ENCODE peak calls at places on chromosomes 3 and 15, in four cellular contexts. G is astrocyte, B is endothelial cell, Q is astrocyte of the spinal cord. O is an unnamed sample.

GRCh38 chr15:76333720-76334437 is 2.7 kb upstream of the ISL2 start:
- DNase-seq in G (no peak), B (no peak), Q (no peak), O (no peak)

GRCh38 chr3:36729204-36730056 is 34.9 kb downstream of the DCLK3 start:
- DNase-seq in G (peak), B (no peak), Q (peak), O (no peak)

GRCh38 chr15:59953392-59953883 is 50.7 kb upstream of the FOXB1 start:
- DNase-seq in G (no peak), B (no peak), Q (no peak), O (no peak)

GRCh38 chr3:94482686-94483085 is 419.8 kb downstream of the NSUN3 start:
- DNase-seq in G (no peak), B (no peak), Q (no peak), O (no peak)

GRCh38 chr3:82000773-82001172 is 239.3 kb upstream of the GBE1 start:
- DNase-seq in G (peak), B (no peak), Q (peak), O (no peak)

GRCh38 chr3:35079403-35079802 is 559.9 kb upstream of the ARPP21 start:
- DNase-seq in G (no peak), B (no peak), Q (no peak), O (no peak)

GRCh38 chr3:185549651-185550111 is 2.7 kb downstream of the LIPH start:
- DNase-seq in G (peak), B (no peak), Q (peak), O (no peak)

GRCh38 chr15:20361091-20361490 is 180.5 kb downstream of the GOLGA6L6 start:
- DNase-seq in G (no peak), B (no peak), Q (no peak), O (no peak)

GRCh38 chr15:58608129-58608590 is 141.3 kb downstream of the ADAM10 start:
- DNase-seq in G (peak), B (no peak), Q (peak), O (no peak)

DNA sequence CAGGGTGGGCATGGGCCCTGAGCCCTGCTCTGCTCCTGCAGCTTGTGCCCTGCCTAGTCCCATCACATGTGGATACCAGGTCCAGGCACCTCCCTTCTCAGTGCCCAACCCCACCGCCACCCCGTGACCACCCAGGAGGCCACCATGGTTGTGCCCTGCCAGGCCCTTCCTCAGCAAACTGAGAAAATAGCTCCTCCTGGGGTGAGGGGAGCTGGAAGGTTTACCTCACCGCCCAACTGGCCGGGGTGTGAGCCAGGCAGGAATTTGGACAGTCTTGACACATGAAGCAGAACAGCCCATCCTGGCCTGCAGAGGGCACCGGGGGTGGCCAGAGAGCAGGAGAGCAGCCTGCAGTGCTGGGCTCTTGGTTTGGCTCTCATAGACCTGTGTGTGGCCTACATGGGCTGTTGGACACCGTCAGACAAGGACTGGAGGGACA is 11.4 kb upstream of the C3orf22 start:
- DNase-seq in G (no peak), B (peak), Q (no peak), O (no peak)
- TF ChIP-seq CTCF in G (no peak), B (no peak), Q (no peak), O (no peak)

DNA sequence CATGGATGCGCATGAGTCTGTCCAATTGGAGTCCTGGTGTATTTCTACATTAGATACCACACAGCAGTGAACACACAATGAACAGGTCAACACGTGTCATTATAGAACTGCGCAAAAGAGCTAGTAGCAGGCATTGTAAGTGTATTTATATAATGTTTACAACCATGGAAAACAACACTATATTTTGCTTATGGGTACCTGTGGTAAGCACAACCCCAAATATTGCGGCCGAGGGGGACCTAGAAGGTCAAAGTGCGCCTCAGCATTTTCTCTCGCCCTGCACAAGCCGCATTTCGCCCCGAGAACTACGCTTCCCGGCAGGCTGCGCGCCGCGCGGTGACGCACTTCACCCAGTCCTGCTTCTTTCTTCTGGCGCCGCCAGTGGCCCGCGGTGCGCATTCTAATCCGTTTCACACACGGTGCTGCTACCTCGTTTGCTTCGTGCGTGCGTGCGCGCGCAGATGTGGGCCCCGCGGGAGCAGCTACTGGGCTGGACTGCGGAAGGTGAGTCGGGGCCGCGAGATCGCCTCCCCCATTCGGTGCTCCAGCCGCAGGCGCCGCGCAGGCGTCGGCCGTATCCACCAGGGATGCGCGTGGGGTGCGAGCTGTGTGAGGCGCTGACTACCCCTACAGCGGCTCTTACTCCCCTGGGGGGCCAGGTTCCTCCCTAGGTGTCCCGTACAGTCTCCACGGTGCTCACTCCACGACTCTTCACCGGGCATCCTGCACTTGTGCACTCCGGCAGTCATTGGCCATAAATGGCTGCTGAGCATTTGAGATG is at the start of gene ZNF589:
- DNase-seq in G (peak), B (peak), Q (peak), O (peak)
- TF ChIP-seq CTCF in G (peak), B (no peak), Q (peak), O (peak)

GRCh38 chr3:61269460-61269859 is 18.2 kb upstream of the FHIT start:
- DNase-seq in G (no peak), B (no peak), Q (no peak), O (no peak)

GRCh38 chr3:61264281-61264680 is 13.0 kb upstream of the FHIT start:
- DNase-seq in G (no peak), B (no peak), Q (no peak), O (no peak)

GRCh38 chr3:61268659-61269058 is 17.4 kb upstream of the FHIT start:
- DNase-seq in G (no peak), B (no peak), Q (no peak), O (no peak)
- TF ChIP-seq CTCF in G (no peak), B (no peak), Q (no peak), O (no peak)

DNA sequence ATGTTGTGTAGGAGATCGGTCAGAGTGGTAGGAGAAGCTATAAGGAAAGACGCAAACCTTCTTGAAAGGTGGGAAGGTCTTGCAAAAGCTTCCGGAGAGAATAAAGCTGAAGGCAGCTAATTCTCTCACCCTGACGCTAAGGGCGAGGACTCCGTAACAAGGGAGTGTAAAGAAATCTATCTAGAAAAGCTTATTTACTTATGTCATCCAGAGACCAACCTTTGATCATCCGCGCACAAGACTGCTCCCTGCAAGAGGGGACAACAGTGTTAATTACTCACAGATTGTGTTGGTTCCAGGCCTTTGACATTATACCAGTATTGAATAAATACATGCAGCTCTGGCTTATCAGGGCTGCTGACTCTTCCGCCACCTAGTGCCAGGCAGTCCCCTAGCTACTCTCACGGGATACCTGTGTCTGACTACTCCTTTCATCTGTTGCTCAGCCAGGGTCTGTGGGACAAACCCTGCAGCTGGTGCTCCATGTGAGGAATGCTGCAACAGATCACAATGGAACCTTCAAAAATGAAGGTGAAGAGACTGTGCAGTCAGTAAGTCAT is 211.7 kb downstream of the DTWD1 start:
- DNase-seq in G (no peak), B (no peak), Q (peak), O (no peak)
- TF ChIP-seq CTCF in G (peak), B (no peak), Q (peak), O (no peak)

GRCh38 chr15:83270176-83270575 is 14.3 kb downstream of the BNC1 start:
- DNase-seq in G (no peak), B (no peak), Q (no peak), O (no peak)
- TF ChIP-seq CTCF in G (no peak), B (no peak), Q (no peak), O (no peak)

GRCh38 chr3:10738688-10739372 is 77.2 kb upstream of the SLC6A11 start:
- DNase-seq in G (peak), B (peak), Q (peak), O (no peak)
- TF ChIP-seq CTCF in G (peak), B (peak), Q (peak), O (peak)

GRCh38 chr15:42591238-42591936 is 16.0 kb downstream of the STARD9 start:
- DNase-seq in G (peak), B (no peak), Q (peak), O (no peak)
- TF ChIP-seq CTCF in G (peak), B (no peak), Q (peak), O (peak)

GRCh38 chr3:182824957-182825356 is 31.7 kb downstream of the ATP11B start:
- DNase-seq in G (no peak), B (no peak), Q (no peak), O (no peak)

GRCh38 chr3:182829761-182830405 is 36.6 kb downstream of the ATP11B start:
- DNase-seq in G (no peak), B (no peak), Q (no peak), O (no peak)
- TF ChIP-seq CTCF in G (no peak), B (no peak), Q (no peak), O (no peak)

DNA sequence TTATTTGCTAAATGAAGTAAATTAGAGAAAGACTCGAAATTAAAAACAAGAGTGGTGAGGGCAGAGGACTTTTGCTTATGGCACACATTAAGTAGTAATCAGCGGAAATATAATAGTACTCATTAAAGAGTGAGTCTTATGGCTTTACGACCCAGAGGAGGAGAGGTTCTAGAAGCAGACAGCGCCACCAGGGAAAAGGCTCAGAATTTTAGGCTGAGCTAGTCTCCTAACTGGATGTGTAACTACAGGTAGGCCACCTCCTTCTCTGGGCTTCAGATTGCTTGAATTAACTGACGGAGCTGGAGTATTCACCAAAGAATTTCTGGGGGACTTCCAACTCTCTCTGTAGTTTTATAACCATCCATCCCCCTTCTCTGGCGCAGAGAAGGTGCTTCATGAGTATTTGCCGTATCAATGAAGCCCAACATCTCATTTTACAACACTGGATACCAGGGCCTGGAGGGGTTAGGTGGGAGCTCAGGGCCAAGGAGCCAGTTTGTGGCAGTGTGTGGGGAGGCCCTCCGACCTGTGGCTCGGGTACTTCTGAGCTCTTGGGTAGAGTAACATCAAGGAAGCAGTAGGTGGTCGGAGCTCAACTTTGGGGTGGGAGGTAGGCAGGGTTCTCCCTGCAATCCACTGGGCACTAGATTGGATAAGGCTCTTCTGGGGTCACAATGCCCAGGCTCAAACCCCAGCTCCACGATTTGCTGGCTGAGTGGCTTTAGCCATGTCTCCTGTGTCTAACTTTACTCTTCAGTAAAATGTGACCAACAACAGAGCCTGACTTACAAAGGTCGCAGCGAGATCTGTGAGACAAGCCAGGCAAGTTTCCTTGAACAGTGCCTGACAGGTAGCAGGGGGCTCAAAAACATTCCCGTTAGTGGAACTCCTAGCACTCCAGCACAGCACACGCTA is 1.1 kb downstream of the CHCHD4 start:
- DNase-seq in G (no peak), B (no peak), Q (no peak), O (no peak)
- TF ChIP-seq CTCF in G (no peak), B (no peak), Q (no peak), O (no peak)

O was measured in CD14-positive monocyte.